ENCODE peak calls at places on chromosome 9, in ten cellular contexts. T is epithelial cell of esophagus; E is AG04450; L is H9; V is SW 1271; M is effector memory CD8-positive, alpha-beta T cell; H is SW480; W is occipital lobe; Q is neuronal stem cell; U is tibial artery. C is an unnamed sample.

GRCh38 chr9:74172874-74173273 is 324.3 kb upstream of the RORB start:
- DNase-seq in V (no peak), Q (no peak), E (no peak), U (no peak), T (no peak), L (no peak), H (no peak), M (no peak), W (no peak), C (no peak)

GRCh38 chr9:112110773-112111106 is 64.4 kb downstream of the SUSD1 start:
- DNase-seq in H (no peak), U (no peak), Q (no peak), T (no peak), W (no peak), V (no peak), L (no peak), M (no peak), E (no peak), C (no peak)

GRCh38 chr9:37198034-37198718 is 77.8 kb downstream of the ZCCHC7 start:
- DNase-seq in U (no peak), T (no peak), L (no peak), Q (no peak), W (no peak), E (no peak), M (no peak), H (no peak), V (no peak), C (no peak)

GRCh38 chr9:130428096-130428665 is 16.6 kb upstream of the ASS1 start:
- DNase-seq in W (no peak), V (no peak), T (no peak), L (no peak), H (no peak), U (no peak), Q (no peak), M (no peak), E (no peak), C (no peak)

GRCh38 chr9:133188006-133188842 is 20.8 kb downstream of the OBP2B start:
- DNase-seq in L (peak), W (no peak), V (no peak), M (no peak), E (no peak), Q (peak), H (peak), U (no peak), T (peak), C (peak)

GRCh38 chr9:85960688-85961093 is 19.7 kb downstream of the NAA35 start:
- DNase-seq in T (peak), E (no peak), V (no peak), M (no peak), W (no peak), U (no peak), H (no peak), L (no peak), Q (no peak), C (peak)

GRCh38 chr9:110029422-110029814 is 178.5 kb downstream of the C9orf152 start:
- DNase-seq in V (peak), M (no peak), U (peak), T (peak), H (no peak), L (no peak), E (no peak), Q (no peak), W (no peak), C (no peak)

GRCh38 chr9:136925414-136926153 is 19.0 kb downstream of the FBXW5 start:
- DNase-seq in U (no peak), H (no peak), M (no peak), V (no peak), E (no peak), Q (no peak), W (no peak), L (peak), T (no peak), C (no peak)

GRCh38 chr9:14907360-14907685 is 2.9 kb downstream of the FREM1 start:
- DNase-seq in H (no peak), E (no peak), T (no peak), M (no peak), U (no peak), W (no peak), L (peak), Q (peak), V (no peak), C (no peak)

GRCh38 chr9:118222375-118222774 is 518.2 kb downstream of the TLR4 start:
- DNase-seq in W (no peak), Q (peak), T (no peak), H (peak), L (peak), M (no peak), U (no peak), E (no peak), V (no peak), C (no peak)

GRCh38 chr9:97889941-97890557 is 32.3 kb downstream of the TRMO start:
- DNase-seq in E (no peak), M (peak), L (peak), Q (peak), U (no peak), H (no peak), W (no peak), V (no peak), T (peak), C (peak)

GRCh38 chr9:135223831-135224230 is 136.4 kb downstream of the OLFM1 start:
- DNase-seq in E (no peak), V (no peak), T (no peak), L (no peak), M (no peak), U (no peak), H (no peak), W (no peak), Q (no peak), C (no peak)

GRCh38 chr9:17807670-17808282 is 228.9 kb downstream of the SH3GL2 start:
- DNase-seq in W (no peak), V (no peak), M (no peak), Q (no peak), E (no peak), H (no peak), L (no peak), U (no peak), T (no peak), C (no peak)

GRCh38 chr9:82961504-82962125 is 101.3 kb downstream of the RASEF start:
- DNase-seq in M (no peak), L (peak), T (peak), U (peak), H (peak), W (peak), E (peak), V (peak), Q (peak), C (peak)

GRCh38 chr9:13688990-13689600 is 409.6 kb upstream of the MPDZ start:
- DNase-seq in V (no peak), E (no peak), W (no peak), T (peak), L (no peak), H (peak), U (no peak), Q (no peak), M (no peak), C (no peak)

GRCh38 chr9:88829276-88829675 is 162.0 kb upstream of the S1PR3 start:
- DNase-seq in Q (no peak), V (no peak), L (no peak), U (no peak), T (peak), W (no peak), H (no peak), M (no peak), E (no peak), C (no peak)

GRCh38 chr9:84937086-84937670 is 267.6 kb downstream of the NTRK2 start:
- DNase-seq in L (peak), W (no peak), V (no peak), M (no peak), T (no peak), Q (peak), U (no peak), E (no peak), H (no peak), C (no peak)

GRCh38 chr9:132575005-132575609 is 7.3 kb upstream of the BARHL1 start:
- DNase-seq in W (peak), Q (no peak), E (peak), L (peak), T (peak), U (peak), M (peak), H (peak), V (peak), C (peak)